ENCODE peak calls at places on chromosomes 11 and 22, in six cellular contexts. W is stimulated activated CD4-positive, alpha-beta T cell treated with anti-CD3 and anti-CD28 coated beads, Interleukin-2, amount 100 ng/mL, for 48 hours; C is adrenal gland; B is psoas muscle; Q is T-helper 9 cell; J is activated CD4-positive, CD25-positive, alpha-beta regulatory T cell. F is an unnamed sample.

GRCh38 chr22:46269564-46269963 is 1.8 kb downstream of the TTC38 start:
- DNase-seq in W (no peak), C (no peak), B (peak), Q (no peak), J (no peak), F (no peak)

GRCh38 chr22:50209893-50210292 is 9.1 kb downstream of the SELENOO start:
- DNase-seq in W (peak), C (peak), B (peak), Q (peak), J (peak), F (peak)

GRCh38 chr11:134532176-134532920 is 120.3 kb upstream of the B3GAT1 start:
- DNase-seq in W (no peak), C (peak), B (peak), Q (no peak), J (no peak), F (no peak)

GRCh38 chr11:117197516-117198456 is 1.4 kb upstream of the TAGLN start:
- DNase-seq in W (no peak), C (no peak), B (peak), Q (no peak), J (no peak), F (no peak)

GRCh38 chr11:7536102-7536501 is 22.3 kb downstream of the PPFIBP2 start:
- DNase-seq in W (no peak), C (no peak), B (no peak), Q (no peak), J (no peak), F (no peak)

GRCh38 chr11:60515144-60515855 is at the start of gene MS4A13:
- DNase-seq in W (no peak), C (no peak), B (no peak), Q (no peak), J (no peak), F (no peak)

GRCh38 chr11:116701297-116701801 is 71.4 kb downstream of the BUD13 start:
- DNase-seq in W (no peak), C (no peak), B (no peak), Q (no peak), J (no peak), F (no peak)

GRCh38 chr11:78564037-78564888 is 10.4 kb downstream of the NARS2 start:
- DNase-seq in W (peak), C (peak), B (no peak), Q (peak), J (no peak), F (no peak)

GRCh38 chr11:95255523-95256165 is 24.6 kb upstream of the SESN3 start:
- DNase-seq in W (no peak), C (no peak), B (no peak), Q (no peak), J (no peak), F (no peak)

GRCh38 chr11:123194308-123195181 is 503 bp downstream of the CLMP start:
- DNase-seq in W (no peak), C (peak), B (peak), Q (no peak), J (no peak), F (no peak)

GRCh38 chr11:124440608-124441007 is 4.9 kb downstream of the OR8B8 start:
- DNase-seq in W (no peak), C (no peak), B (no peak), Q (no peak), J (no peak), F (no peak)

GRCh38 chr11:5460983-5461621 is 12.0 kb downstream of the OR51I2 start:
- DNase-seq in W (no peak), C (no peak), B (peak), Q (no peak), J (no peak), F (no peak)

GRCh38 chr22:40597541-40598453 is 38.7 kb downstream of the MRTFA start:
- DNase-seq in W (no peak), C (no peak), B (no peak), Q (no peak), J (no peak), F (no peak)

GRCh38 chr11:37942081-37942480 is 1344.0 kb upstream of the RAG2 start:
- DNase-seq in W (no peak), C (no peak), B (no peak), Q (no peak), J (no peak), F (no peak)

GRCh38 chr11:44308923-44309482 is 936 bp downstream of the ALX4 start:
- DNase-seq in W (no peak), C (no peak), B (no peak), Q (no peak), J (no peak), F (no peak)

GRCh38 chr22:28074526-28074925 is 155.5 kb upstream of the PITPNB start:
- DNase-seq in W (no peak), C (no peak), B (no peak), Q (no peak), J (no peak), F (no peak)

GRCh38 chr11:70517203-70517602 is 118.9 kb downstream of the CTTN start:
- DNase-seq in W (no peak), C (no peak), B (peak), Q (no peak), J (no peak), F (no peak)

GRCh38 chr11:27153136-27153535 is 112.5 kb downstream of the BBOX1 start:
- DNase-seq in W (no peak), C (no peak), B (no peak), Q (no peak), J (no peak), F (no peak)

GRCh38 chr11:96322775-96323642 is 20.0 kb downstream of the MAML2 start:
- DNase-seq in W (no peak), C (no peak), B (no peak), Q (no peak), J (no peak), F (no peak)

GRCh38 chr22:29308791-29309262 is 2.4 kb downstream of the GAS2L1 start:
- DNase-seq in W (no peak), C (no peak), B (no peak), Q (no peak), J (no peak), F (no peak)

GRCh38 chr22:30445438-30445936 is 19.9 kb downstream of the MTFP1 start:
- DNase-seq in W (no peak), C (peak), B (no peak), Q (no peak), J (no peak), F (no peak)

GRCh38 chr11:87425943-87426342 is 388.2 kb downstream of the TMEM135 start:
- DNase-seq in W (no peak), C (no peak), B (no peak), Q (no peak), J (no peak), F (no peak)

GRCh38 chr22:37331034-37331428 is 48.7 kb downstream of the CYTH4 start:
- DNase-seq in W (no peak), C (no peak), B (no peak), Q (no peak), J (no peak), F (no peak)

GRCh38 chr11:95891423-95892177 is 32.3 kb downstream of the MTMR2 start:
- DNase-seq in W (no peak), C (no peak), B (no peak), Q (no peak), J (no peak), F (no peak)

GRCh38 chr11:10355257-10355661 is 50.4 kb downstream of the ADM start:
- DNase-seq in W (no peak), C (no peak), B (no peak), Q (no peak), J (no peak), F (no peak)

GRCh38 chr22:28958611-28959010 is 75.2 kb downstream of the ZNRF3 start:
- DNase-seq in W (no peak), C (no peak), B (no peak), Q (no peak), J (no peak), F (no peak)

GRCh38 chr11:73980001-73980960 is 2.4 kb downstream of the UCP2 start:
- DNase-seq in W (no peak), C (no peak), B (peak), Q (peak), J (peak), F (peak)

GRCh38 chr22:29217827-29218757 is 12.4 kb downstream of the EMID1 start:
- DNase-seq in W (no peak), C (no peak), B (peak), Q (no peak), J (no peak), F (peak)

GRCh38 chr11:72292106-72292790 is 48.3 kb upstream of the PHOX2A start:
- DNase-seq in W (no peak), C (no peak), B (no peak), Q (no peak), J (no peak), F (no peak)

GRCh38 chr11:128904872-128905344 is 13.8 kb downstream of the KCNJ5 start:
- DNase-seq in W (no peak), C (peak), B (peak), Q (no peak), J (no peak), F (peak)

GRCh38 chr11:117944554-117944953 is 15.4 kb upstream of the TMPRSS13 start:
- DNase-seq in W (no peak), C (no peak), B (no peak), Q (no peak), J (no peak), F (no peak)

GRCh38 chr22:35311551-35311999 is 11.9 kb downstream of the TOM1 start:
- DNase-seq in W (no peak), C (peak), B (no peak), Q (no peak), J (no peak), F (no peak)

GRCh38 chr11:2837096-2837601 is 48.4 kb downstream of the CDKN1C start:
- DNase-seq in W (no peak), C (no peak), B (peak), Q (no peak), J (no peak), F (no peak)

GRCh38 chr22:35541254-35541748 is 670 bp downstream of the RASD2 start:
- DNase-seq in W (no peak), C (no peak), B (no peak), Q (no peak), J (no peak), F (no peak)

GRCh38 chr11:2585566-2586090 is 114.2 kb downstream of the KCNQ1OT1 start:
- DNase-seq in W (no peak), C (peak), B (no peak), Q (no peak), J (no peak), F (peak)

GRCh38 chr22:42932857-42933782 is 76.0 kb upstream of the ARFGAP3 start:
- DNase-seq in W (peak), C (no peak), B (no peak), Q (no peak), J (no peak), F (peak)

F was measured in GM12891.